ENCODE peak calls at places on chromosomes 11 and 22, in nine cellular contexts. J, Z, F, D, M, W, U, Y and G are unnamed samples.

GRCh38 chr11:75133976-75134375 is 16.9 kb upstream of the SLCO2B1 start:
- DNase-seq in J (no peak), Z (no peak), F (no peak), D (no peak), M (no peak), W (no peak), U (no peak), Y (no peak), G (no peak)

GRCh38 chr22:28105396-28105795 is 186.3 kb upstream of the PITPNB start:
- DNase-seq in J (no peak), Z (no peak), F (no peak), D (peak), M (no peak), W (no peak), U (no peak), Y (no peak), G (no peak)

GRCh38 chr22:24402460-24403192 is 24.8 kb upstream of the ADORA2A start:
- DNase-seq in J (peak), Z (no peak), F (peak), D (peak), M (no peak), W (peak), U (peak), Y (no peak), G (peak)

GRCh38 chr11:77038029-77038824 is 4.0 kb downstream of the B3GNT6 start:
- DNase-seq in J (no peak), Z (no peak), F (no peak), D (no peak), M (no peak), W (no peak), U (no peak), Y (no peak), G (no peak)

GRCh38 chr22:21927174-21927823 is 25.3 kb downstream of the PPM1F start:
- DNase-seq in J (no peak), Z (no peak), F (no peak), D (no peak), M (no peak), W (no peak), U (no peak), Y (no peak), G (no peak)

GRCh38 chr11:64621283-64622019 is 30.4 kb downstream of the SLC22A12 start:
- DNase-seq in J (no peak), Z (no peak), F (no peak), D (no peak), M (no peak), W (no peak), U (no peak), Y (no peak), G (no peak)

GRCh38 chr11:108115495-108116140 is 5.7 kb upstream of the ACAT1 start:
- DNase-seq in J (peak), Z (peak), F (peak), D (peak), M (no peak), W (peak), U (peak), Y (no peak), G (peak)

GRCh38 chr11:115741376-115741775 is 237.2 kb upstream of the CADM1 start:
- DNase-seq in J (no peak), Z (no peak), F (no peak), D (no peak), M (no peak), W (no peak), U (no peak), Y (no peak), G (no peak)

GRCh38 chr11:3773180-3773579 is 24.2 kb downstream of the NUP98 start:
- DNase-seq in J (no peak), Z (no peak), F (no peak), D (no peak), M (no peak), W (no peak), U (no peak), Y (no peak), G (no peak)

GRCh38 chr11:95705485-95706124 is 84.0 kb downstream of the FAM76B start:
- DNase-seq in J (peak), Z (peak), F (peak), D (peak), M (peak), W (peak), U (peak), Y (peak), G (peak)

GRCh38 chr11:116328410-116328809 is 444.4 kb downstream of the BUD13 start:
- DNase-seq in J (no peak), Z (no peak), F (no peak), D (no peak), M (no peak), W (no peak), U (no peak), Y (no peak), G (no peak)

GRCh38 chr11:70544067-70544773 is 145.9 kb downstream of the CTTN start:
- DNase-seq in J (no peak), Z (no peak), F (no peak), D (no peak), M (no peak), W (no peak), U (no peak), Y (no peak), G (no peak)

GRCh38 chr11:76796511-76797203 is 13.5 kb downstream of the TSKU start:
- DNase-seq in J (peak), Z (no peak), F (peak), D (no peak), M (no peak), W (no peak), U (no peak), Y (no peak), G (no peak)

GRCh38 chr11:128324531-128325141 is 262.7 kb downstream of the ETS1 start:
- DNase-seq in J (peak), Z (no peak), F (no peak), D (no peak), M (peak), W (no peak), U (no peak), Y (peak), G (no peak)

GRCh38 chr11:116641561-116642045 is 131.2 kb downstream of the BUD13 start:
- DNase-seq in J (peak), Z (no peak), F (peak), D (peak), M (no peak), W (no peak), U (no peak), Y (no peak), G (peak)

GRCh38 chr22:19325296-19325950 is 33.9 kb upstream of the CLTCL1 start:
- DNase-seq in J (no peak), Z (no peak), F (no peak), D (peak), M (no peak), W (no peak), U (no peak), Y (no peak), G (no peak)

GRCh38 chr11:117492578-117493251 is 165.1 kb downstream of the CEP164 start:
- DNase-seq in J (no peak), Z (no peak), F (no peak), D (no peak), M (no peak), W (no peak), U (no peak), Y (no peak), G (no peak)

GRCh38 chr11:911031-911889 is 650 bp upstream of the CHID1 start:
- DNase-seq in J (peak), Z (no peak), F (peak), D (peak), M (no peak), W (no peak), U (peak), Y (peak), G (peak)

GRCh38 chr11:91859666-91860065 is 365.0 kb upstream of the FAT3 start:
- DNase-seq in J (no peak), Z (no peak), F (no peak), D (no peak), M (no peak), W (no peak), U (no peak), Y (no peak), G (no peak)

GRCh38 chr11:122108192-122108799 is 7.7 kb downstream of the BLID start:
- DNase-seq in J (no peak), Z (no peak), F (no peak), D (peak), M (no peak), W (no peak), U (no peak), Y (no peak), G (no peak)

GRCh38 chr11:111063711-111064110 is 181.8 kb upstream of the POU2AF2 start:
- DNase-seq in J (no peak), Z (no peak), F (no peak), D (peak), M (no peak), W (no peak), U (no peak), Y (no peak), G (no peak)

GRCh38 chr11:32796425-32796824 is 2.0 kb upstream of the CCDC73 start:
- DNase-seq in J (no peak), Z (no peak), F (no peak), D (no peak), M (no peak), W (no peak), U (no peak), Y (no peak), G (no peak)

GRCh38 chr11:8241373-8242112 is 22.1 kb downstream of the LMO1 start:
- DNase-seq in J (no peak), Z (no peak), F (no peak), D (no peak), M (no peak), W (no peak), U (no peak), Y (no peak), G (no peak)

GRCh38 chr11:8239536-8240228 is 24.0 kb downstream of the LMO1 start:
- DNase-seq in J (no peak), Z (no peak), F (no peak), D (no peak), M (no peak), W (no peak), U (no peak), Y (no peak), G (no peak)

GRCh38 chr11:8242113-8242475 is 21.6 kb downstream of the LMO1 start:
- DNase-seq in J (no peak), Z (no peak), F (no peak), D (no peak), M (no peak), W (no peak), U (no peak), Y (no peak), G (no peak)

GRCh38 chr11:8243458-8243857 is 20.2 kb downstream of the LMO1 start:
- DNase-seq in J (no peak), Z (no peak), F (no peak), D (no peak), M (no peak), W (no peak), U (no peak), Y (no peak), G (no peak)

DNA sequence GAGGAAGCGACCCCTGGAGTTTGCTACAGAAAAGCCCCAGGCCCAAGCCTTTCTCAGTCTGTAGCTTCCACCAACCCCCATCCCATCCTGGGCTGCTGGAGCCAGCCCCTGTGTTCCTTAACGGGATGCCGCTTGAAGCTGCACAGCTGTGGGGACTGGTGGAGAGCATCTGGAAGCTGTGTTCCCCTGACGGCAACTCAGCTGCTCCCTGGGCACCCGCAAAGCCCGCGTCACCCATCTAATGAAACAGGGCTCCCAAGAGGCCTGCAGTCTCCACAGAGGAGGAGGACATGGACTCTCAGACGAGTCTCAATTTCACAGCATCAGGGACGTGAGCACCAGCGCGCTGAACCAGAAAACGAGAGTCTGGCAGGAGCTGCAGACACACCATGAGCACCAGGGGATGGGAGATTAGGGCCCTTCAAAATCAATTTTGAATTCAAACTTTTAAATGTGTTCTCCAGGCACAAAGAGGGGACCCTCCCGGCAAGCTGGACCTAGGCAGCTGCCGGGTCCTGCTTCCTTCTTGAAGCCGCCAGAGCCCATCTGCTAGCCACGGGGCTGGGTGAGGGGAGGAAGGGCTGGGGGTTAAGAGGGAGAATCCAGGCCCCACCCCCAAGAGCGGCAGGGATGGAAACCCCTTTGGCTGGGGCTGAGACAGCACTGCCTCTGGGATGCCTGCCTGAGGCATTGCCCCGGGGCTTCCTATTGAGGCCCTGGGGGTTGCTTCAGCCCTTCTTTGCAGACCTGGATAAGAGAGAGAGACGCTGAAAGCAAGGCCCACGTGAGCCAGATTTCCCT is 21.0 kb downstream of the LMO1 start:
- DNase-seq in J (no peak), Z (no peak), F (no peak), D (no peak), M (no peak), W (no peak), U (no peak), Y (no peak), G (no peak)
- H3K4me3 ChIP-seq in J (no peak), Z (no peak), F (no peak), D (no peak), M (no peak), W (no peak), U (no peak), Y (no peak), G (no peak)

GRCh38 chr11:68329993-68330699 is 17.8 kb downstream of the LRP5 start:
- DNase-seq in J (no peak), Z (no peak), F (no peak), D (peak), M (no peak), W (no peak), U (no peak), Y (no peak), G (no peak)
- H3K27ac ChIP-seq in J (peak), Z (peak), F (peak), D (peak), M (no peak), W (peak), U (peak), Y (no peak), G (peak)

DNA sequence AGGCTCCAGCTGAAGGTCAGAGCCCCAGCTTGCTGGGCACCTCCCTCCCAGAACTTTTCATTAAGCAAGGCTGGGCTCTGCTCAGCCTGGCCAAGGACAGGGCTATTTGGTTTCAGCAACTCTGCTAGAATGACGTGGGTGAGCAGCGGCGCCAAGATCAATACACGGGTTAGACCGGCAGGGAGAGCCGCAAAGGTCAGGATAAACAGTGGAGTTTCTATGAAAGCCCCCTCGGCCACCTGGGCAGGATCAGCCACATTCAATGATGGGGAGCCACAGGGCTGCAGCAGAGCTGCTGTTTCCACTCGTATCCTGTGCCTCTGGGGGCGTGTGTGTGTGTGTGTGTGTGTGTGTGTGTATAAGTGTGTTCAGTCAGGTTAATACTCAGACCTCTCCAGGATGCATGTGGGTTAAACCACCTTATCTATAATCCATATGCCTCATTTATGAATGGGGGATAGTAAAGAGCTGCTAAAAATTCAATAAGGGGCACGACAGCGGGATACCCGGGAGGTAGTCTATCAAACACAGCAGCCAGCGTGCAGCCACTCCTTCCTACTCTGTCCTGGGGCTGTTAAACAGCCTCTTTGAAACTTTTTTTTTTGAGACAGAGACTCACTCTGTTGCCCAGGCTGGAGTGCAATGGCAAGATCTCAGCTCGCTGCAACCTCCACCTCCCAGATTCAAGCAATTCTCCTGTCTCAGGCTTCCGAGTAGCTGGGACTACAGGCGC is 34.8 kb downstream of the MYH9 start:
- DNase-seq in J (no peak), Z (peak), F (peak), D (peak), M (no peak), W (peak), U (peak), Y (peak), G (peak)
- H3K4me3 ChIP-seq in J (peak), Z (no peak), F (peak), D (no peak), M (no peak), W (peak), U (peak), Y (no peak), G (no peak)

DNA sequence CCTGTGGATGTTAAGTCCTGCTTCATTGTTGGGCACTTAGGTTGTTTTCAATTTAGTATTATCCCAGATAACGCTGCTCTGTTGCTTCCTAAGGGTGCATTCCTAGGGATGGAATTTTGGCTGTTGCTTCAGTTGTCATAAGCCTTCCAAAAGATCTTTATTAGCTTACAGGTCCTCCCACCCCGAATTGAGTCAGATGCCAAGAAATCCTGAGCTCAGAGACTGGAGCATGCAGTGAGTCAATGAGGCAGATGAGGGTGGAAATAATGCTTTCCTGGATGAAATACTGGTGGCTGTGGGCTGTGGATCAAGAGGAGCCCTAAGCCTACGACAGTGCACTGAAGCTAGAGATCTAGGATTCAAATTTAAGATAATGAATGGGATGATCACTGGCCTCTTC is 10.7 kb upstream of the IL18BP start:
- DNase-seq in J (no peak), Z (no peak), F (no peak), D (peak), M (no peak), W (no peak), U (no peak), Y (no peak), G (no peak)
- H3K27ac ChIP-seq in J (no peak), Z (no peak), F (no peak), D (no peak), M (no peak), W (peak), U (peak), Y (no peak), G (no peak)

GRCh38 chr11:18209058-18209457 is 27.5 kb downstream of the SAA4 start:
- DNase-seq in J (no peak), Z (no peak), F (no peak), D (no peak), M (no peak), W (no peak), U (no peak), Y (no peak), G (no peak)

GRCh38 chr11:18204771-18205170 is 31.8 kb downstream of the SAA4 start:
- DNase-seq in J (no peak), Z (no peak), F (no peak), D (no peak), M (no peak), W (no peak), U (no peak), Y (no peak), G (no peak)

GRCh38 chr11:18203723-18204122 is 31.1 kb downstream of the MRGPRX4 start:
- DNase-seq in J (no peak), Z (no peak), F (no peak), D (peak), M (no peak), W (no peak), U (no peak), Y (no peak), G (no peak)

GRCh38 chr11:18204220-18204619 is 31.6 kb downstream of the MRGPRX4 start:
- DNase-seq in J (no peak), Z (no peak), F (no peak), D (no peak), M (no peak), W (no peak), U (no peak), Y (no peak), G (no peak)
- H3K4me3 ChIP-seq in J (no peak), Z (no peak), F (no peak), D (no peak), M (no peak), W (no peak), U (no peak), Y (no peak), G (no peak)

DNA sequence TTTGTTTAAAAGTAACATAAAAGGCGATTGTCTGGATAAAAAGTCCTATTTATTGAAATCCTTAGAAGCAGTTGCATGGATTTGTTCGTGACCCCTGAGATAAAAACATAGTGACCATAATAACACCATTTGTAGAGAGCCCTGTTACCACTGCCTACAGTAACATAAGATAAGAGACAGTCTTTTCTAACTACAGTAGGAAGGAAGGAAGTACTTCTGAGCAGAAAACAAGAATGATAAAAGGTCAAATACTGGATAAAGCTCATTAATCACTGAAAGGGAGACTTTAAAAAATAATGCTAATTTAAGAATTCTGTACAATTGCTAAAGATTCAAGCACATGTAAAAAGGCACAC is 47.1 kb upstream of the SOX6 start:
- DNase-seq in J (no peak), Z (no peak), F (no peak), D (no peak), M (no peak), W (no peak), U (no peak), Y (no peak), G (no peak)
- H3K27ac ChIP-seq in J (no peak), Z (peak), F (no peak), D (no peak), M (no peak), W (no peak), U (no peak), Y (no peak), G (no peak)